ENCODE peak calls at places on chromosomes 12 and 14, in seven cellular contexts. B is effector memory CD4-positive, alpha-beta T cell; F is pancreas; O is upper lobe of right lung; W is gastrocnemius medialis; Z is MM.1S; E is HepG2. X is an unnamed sample.

GRCh38 chr12:116141110-116141832 is 136.2 kb downstream of the MED13L start:
- DNase-seq in F (no peak), E (no peak), B (no peak), Z (no peak), W (no peak), O (no peak), X (no peak)

GRCh38 chr14:38254565-38255407 is 1.1 kb downstream of the CLEC14A start:
- DNase-seq in E (no peak), W (no peak), B (no peak), O (no peak), Z (no peak), F (no peak), X (peak; percentile 41)

GRCh38 chr14:33357225-33358010 is 418.7 kb downstream of the NPAS3 start:
- DNase-seq in E (no peak), Z (no peak), W (no peak), O (no peak), B (no peak), F (peak; percentile 21), X (peak; percentile 61)

GRCh38 chr14:60773558-60773957 is 39.0 kb downstream of the MNAT1 start:
- DNase-seq in W (no peak), F (no peak), E (no peak), B (no peak), O (no peak), Z (peak; percentile 12), X (no peak)

GRCh38 chr12:43571885-43572284 is 19.9 kb upstream of the ADAMTS20 start:
- DNase-seq in O (no peak), B (no peak), W (no peak), E (no peak), Z (no peak), F (no peak), X (no peak)

GRCh38 chr12:88579941-88580871 is at the start of gene KITLG:
- DNase-seq in O (peak; percentile 94), F (peak; percentile 84), W (peak; percentile 48), B (no peak), E (peak; percentile 56), Z (peak; percentile 70), X (peak; percentile 90)

GRCh38 chr12:18250313-18250916 is 10.9 kb upstream of the PIK3C2G start:
- DNase-seq in O (no peak), E (peak; percentile 59), F (no peak), B (no peak), Z (peak; percentile 69), W (no peak), X (no peak)

GRCh38 chr12:112900298-112901145 is 6.2 kb upstream of the OAS1 start:
- DNase-seq in Z (peak; percentile 48), F (no peak), E (peak; percentile 46), B (no peak), O (no peak), W (no peak), X (peak; percentile 53)

GRCh38 chr12:52515927-52516831 is 4.0 kb downstream of the KRT5 start:
- DNase-seq in B (no peak), F (no peak), W (no peak), E (no peak), Z (no peak), O (no peak), X (no peak)

GRCh38 chr12:102067574-102068258 is 5.9 kb upstream of the WASHC3 start:
- DNase-seq in O (no peak), B (no peak), E (no peak), F (no peak), W (no peak), Z (no peak), X (no peak)

GRCh38 chr14:43475762-43476161 is 1031.3 kb downstream of the FSCB start:
- DNase-seq in O (no peak), F (no peak), W (no peak), B (no peak), E (no peak), Z (no peak), X (no peak)

GRCh38 chr12:105487961-105488360 is 157.5 kb downstream of the C12orf75 start:
- DNase-seq in F (no peak), B (no peak), O (no peak), W (no peak), Z (no peak), E (no peak), X (no peak)

GRCh38 chr14:92397140-92397815 is 74.3 kb downstream of the SLC24A4 start:
- DNase-seq in O (no peak), F (no peak), B (no peak), Z (no peak), W (no peak), E (no peak), X (no peak)

GRCh38 chr12:22935090-22935489 is 310.1 kb downstream of the ETNK1 start:
- DNase-seq in E (no peak), W (no peak), Z (no peak), B (no peak), O (no peak), F (no peak), X (no peak)

GRCh38 chr14:74881425-74882102 is at the start of gene DLST:
- DNase-seq in F (peak; percentile 87), W (peak; percentile 68), O (peak; percentile 94), E (peak; percentile 67), Z (peak; percentile 70), B (peak; percentile 69), X (peak; percentile 87)

GRCh38 chr14:74882103-74882920 is 596 bp downstream of the DLST start:
- DNase-seq in E (no peak), B (peak; percentile 16), W (no peak), O (peak; percentile 79), Z (peak; percentile 25), F (peak; percentile 28), X (peak; percentile 64)

GRCh38 chr14:74890262-74890661 is 8.5 kb downstream of the DLST start:
- DNase-seq in W (no peak), B (no peak), F (no peak), O (no peak), Z (no peak), E (no peak), X (no peak)

GRCh38 chr14:74888164-74889158 is 6.7 kb downstream of the DLST start:
- DNase-seq in Z (no peak), F (no peak), W (no peak), B (no peak), E (no peak), O (no peak), X (no peak)

DNA sequence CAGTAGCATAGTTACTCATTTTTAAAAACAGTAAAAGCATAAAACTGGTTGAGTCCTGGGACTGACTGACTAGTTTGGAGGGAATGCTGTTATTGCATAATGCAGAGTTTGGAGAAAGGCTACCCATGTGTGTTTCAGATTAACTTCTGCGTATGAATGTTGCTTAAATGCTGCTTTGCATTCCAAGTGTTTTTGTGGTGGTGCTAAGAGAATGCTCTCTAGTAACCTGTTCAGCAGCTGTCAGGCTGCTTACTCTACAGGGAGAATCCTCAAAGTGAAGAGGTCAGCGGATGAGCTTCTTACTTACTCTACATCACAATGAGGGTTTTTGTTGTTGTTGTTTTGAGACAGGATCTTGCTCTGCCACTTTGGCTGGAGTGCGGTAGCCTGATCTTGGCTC is 4.3 kb downstream of the DLST start:
- DNase-seq in B (no peak), O (no peak), Z (no peak), F (no peak), W (no peak), E (no peak), X (no peak)
- H3K4me1 ChIP-seq in B (peaks cover 23% of the 10 kb centered on the region), O (peaks cover 58% of the 10 kb centered on the region), Z (no peaks in the 10 kb centered on the region), F (peaks cover 22% of the 10 kb centered on the region), W (peaks cover 66% of the 10 kb centered on the region), E (peaks cover 68% of the 10 kb centered on the region), X (peaks cover 70% of the 10 kb centered on the region)

DNA sequence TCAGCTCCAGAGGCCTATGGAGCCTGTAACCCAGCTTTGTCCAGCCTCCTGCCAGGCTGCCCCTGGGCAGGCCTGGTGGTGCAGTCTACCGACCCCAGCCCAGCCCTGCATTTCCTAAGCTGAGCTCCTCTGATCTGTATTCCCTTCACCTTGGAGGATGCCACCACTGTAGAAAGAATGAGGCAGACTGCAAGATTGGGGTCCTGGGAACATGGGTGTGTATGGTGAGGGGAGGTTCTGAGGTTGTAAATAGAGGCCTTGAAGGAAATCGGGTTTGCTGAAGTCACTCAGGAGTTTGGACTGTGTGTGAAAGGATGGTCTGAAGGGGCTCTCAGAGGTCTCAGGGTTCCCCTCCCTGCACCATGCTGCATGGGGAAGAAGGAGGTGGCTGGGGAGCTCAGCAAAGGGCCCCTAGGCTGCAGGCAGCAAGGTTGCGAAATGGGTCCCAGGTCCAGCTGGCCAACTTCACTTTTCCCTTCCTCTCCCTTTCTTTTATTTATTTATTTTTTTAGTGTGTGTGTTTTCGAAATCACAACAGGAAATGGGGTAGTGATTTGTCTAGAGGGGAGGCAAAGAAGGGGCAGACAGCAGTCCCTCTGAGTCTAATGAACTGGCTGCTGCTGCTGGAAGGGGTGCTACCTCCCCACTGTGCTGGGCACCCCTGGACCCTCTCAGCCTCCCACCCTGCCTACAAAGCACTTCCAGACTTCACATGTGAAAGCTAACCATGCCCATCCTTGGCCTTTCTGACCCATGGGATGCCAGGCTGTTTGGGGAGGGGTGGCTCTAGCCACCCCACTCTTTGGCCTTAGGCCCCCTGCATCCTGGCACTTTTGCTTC is 1.3 kb upstream of the LRP1-AS start:
- DNase-seq in W (peak; percentile 52), Z (no peak), E (peak; percentile 73), F (no peak), B (no peak), O (peak; percentile 80), X (peak; percentile 44)
- H3K4me3 ChIP-seq in W (no peak overlapping the region), Z (no peak overlapping the region), E (no peak overlapping the region), F (no peak overlapping the region), B (no peak overlapping the region), O (no peak overlapping the region), X (no peak overlapping the region)

DNA sequence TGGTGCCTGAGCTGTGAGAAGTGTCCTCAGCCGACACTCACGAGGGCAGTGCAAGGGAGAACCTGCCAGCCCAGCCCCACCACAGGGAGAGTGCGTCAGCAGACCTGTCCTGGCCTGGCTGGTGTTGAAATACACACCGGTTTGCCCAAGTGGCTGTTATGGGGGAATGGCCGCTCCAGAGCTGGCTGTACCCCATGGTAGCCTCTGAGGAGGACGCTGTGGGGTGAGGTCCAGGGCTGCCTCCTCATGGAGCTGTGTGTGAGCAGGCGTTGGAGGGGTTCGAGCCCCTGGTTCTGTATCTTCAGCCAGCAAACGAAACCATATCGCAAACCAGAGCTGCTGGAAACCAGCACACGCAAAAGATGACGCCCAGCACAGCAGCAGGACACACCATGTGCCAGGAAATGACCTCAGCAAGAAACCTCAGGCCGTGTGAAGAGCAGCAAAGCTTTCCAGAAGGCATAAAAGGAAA is 9.3 kb downstream of the ANKRD9 start:
- DNase-seq in B (no peak), E (no peak), F (peak; percentile 40), W (peak; percentile 95), O (peak; percentile 89), Z (no peak), X (no peak)
- H3K27ac ChIP-seq in B (no peak overlapping the region), E (no peak overlapping the region), F (peak overlapping the region; percentile 41), W (peak overlapping the region; percentile 96), O (peak overlapping the region; percentile 75), Z (no peak overlapping the region), X (peak overlapping the region; percentile 62)

DNA sequence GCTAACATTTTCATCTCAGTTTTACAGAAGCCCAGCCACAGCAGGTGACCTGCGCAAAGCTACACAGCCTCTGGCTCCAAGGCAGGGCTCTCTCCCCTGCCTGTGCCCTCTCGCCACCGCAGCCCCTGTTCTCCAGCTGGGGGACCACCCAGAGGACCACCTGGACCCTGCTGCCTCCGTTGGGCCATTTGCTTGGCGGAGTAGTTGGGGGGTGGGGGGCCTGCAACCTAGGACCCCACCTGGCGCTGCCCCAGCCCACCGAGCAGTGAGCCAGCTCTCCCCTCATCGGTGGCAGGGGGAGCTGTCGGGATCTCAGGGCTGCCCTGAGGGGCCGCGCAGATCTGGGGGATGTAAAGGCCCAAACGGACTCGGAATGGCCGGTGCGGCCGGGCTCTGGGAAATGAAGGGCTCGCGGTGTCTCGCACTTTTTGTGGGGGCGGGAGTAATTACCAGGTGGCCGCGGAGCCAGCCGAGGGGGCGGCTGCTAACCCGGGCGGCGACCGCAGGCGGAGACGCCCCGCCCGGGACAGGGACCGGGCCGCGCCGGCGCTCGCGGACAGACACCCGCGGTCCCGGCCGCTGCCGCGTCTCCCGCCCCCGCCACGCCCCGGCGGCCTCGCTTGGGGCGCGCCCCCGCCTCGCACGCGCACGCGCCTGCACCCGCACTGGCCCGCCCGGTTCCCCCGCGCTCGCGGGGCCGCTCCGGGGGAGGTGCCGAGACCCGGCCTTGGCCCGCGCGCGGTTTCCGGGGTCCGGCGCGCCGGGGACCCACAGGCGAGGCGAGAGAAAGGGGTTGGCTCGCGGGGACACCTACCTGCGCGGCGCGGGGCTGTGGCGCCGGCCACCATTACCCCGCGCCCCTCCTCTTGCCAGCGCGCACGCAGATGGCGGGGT is 8.6 kb upstream of the GPR68 start:
- DNase-seq in F (no peak), W (no peak), B (peak; percentile 38), E (no peak), Z (no peak), O (peak; percentile 80), X (peak; percentile 54)
- H3K4me1 ChIP-seq in F (peaks cover 4% of the 10 kb centered on the region), W (peaks cover 5% of the 10 kb centered on the region), B (peaks cover 72% of the 10 kb centered on the region), E (peaks cover 20% of the 10 kb centered on the region), Z (peaks cover 10% of the 10 kb centered on the region), O (peaks cover 48% of the 10 kb centered on the region), X (peaks cover 58% of the 10 kb centered on the region)